ENCODE peak calls at places on chromosomes 2 and 18, in four cellular contexts. M, I, W and T are unnamed samples.

GRCh38 chr2:150663143-150663542 is 175.7 kb upstream of the RND3 start:
- DNase-seq in M (no peak), W (no peak), I (no peak), T (no peak)

GRCh38 chr2:119429225-119430000 is 2.2 kb upstream of the TMEM37 start:
- DNase-seq in I (peak), M (no peak), W (no peak), T (no peak)

GRCh38 chr2:119929537-119929936 is 83.3 kb upstream of the EPB41L5 start:
- DNase-seq in M (no peak), I (no peak), W (no peak), T (no peak)

GRCh38 chr2:2662847-2663356 is 331.8 kb upstream of the MYT1L start:
- DNase-seq in W (no peak), M (no peak), I (no peak), T (no peak)

GRCh38 chr2:201151127-201152074 is 31.5 kb upstream of the CASP10 start:
- DNase-seq in W (peak), I (no peak), M (no peak), T (no peak)

GRCh38 chr2:137405496-137405895 is 558.8 kb upstream of the HNMT start:
- DNase-seq in M (no peak), I (no peak), W (no peak), T (no peak)

GRCh38 chr2:105765415-105766299 is 20.9 kb downstream of the NCK2 start:
- DNase-seq in W (no peak), M (no peak), I (no peak), T (no peak)

GRCh38 chr2:178241852-178242551 is 47.7 kb downstream of the OSBPL6 start:
- DNase-seq in I (no peak), M (no peak), W (no peak), T (peak)

GRCh38 chr2:189267491-189267890 is 87.9 kb upstream of the COL5A2 start:
- DNase-seq in W (no peak), M (no peak), I (no peak), T (no peak)

GRCh38 chr18:48541747-48542108 is 2.9 kb downstream of the CTIF start:
- DNase-seq in M (no peak), I (no peak), W (no peak), T (no peak)

GRCh38 chr2:236366406-236366805 is 102.2 kb upstream of the ASB18 start:
- DNase-seq in I (peak), W (no peak), M (no peak), T (no peak)

GRCh38 chr2:55907686-55908085 is 15.9 kb downstream of the EFEMP1 start:
- DNase-seq in I (no peak), M (no peak), W (no peak), T (no peak)

GRCh38 chr18:48821251-48821590 is 129.5 kb downstream of the SMAD7 start:
- DNase-seq in M (no peak), I (no peak), W (no peak), T (no peak)

GRCh38 chr2:157751462-157752058 is 122.9 kb upstream of the ACVR1C start:
- DNase-seq in M (peak), W (peak), I (peak), T (peak)

GRCh38 chr2:75960134-75961009 is 249.7 kb upstream of the GCFC2 start:
- DNase-seq in M (no peak), W (no peak), I (no peak), T (peak)

GRCh38 chr18:61435064-61435652 is 101.9 kb downstream of the CDH20 start:
- DNase-seq in I (no peak), W (peak), M (no peak), T (peak)

GRCh38 chr18:581106-581505 is 926 bp downstream of the CETN1 start:
- DNase-seq in I (no peak), W (no peak), M (no peak), T (no peak)

GRCh38 chr2:45808294-45808693 is 156.8 kb downstream of the PRKCE start:
- DNase-seq in W (no peak), I (no peak), M (no peak), T (no peak)

GRCh38 chr2:127576433-127577207 is 41.1 kb downstream of the MYO7B start:
- DNase-seq in I (no peak), W (no peak), M (no peak), T (no peak)

GRCh38 chr2:39304200-39304599 is 60.4 kb upstream of the CDKL4 start:
- DNase-seq in W (no peak), I (no peak), M (no peak), T (no peak)

GRCh38 chr2:240293865-240294461 is 141.5 kb upstream of the GPC1 start:
- DNase-seq in W (no peak), I (no peak), M (no peak), T (no peak)

GRCh38 chr2:158214431-158214830 is 112.8 kb downstream of the UPP2 start:
- DNase-seq in W (peak), M (no peak), I (no peak), T (peak)

GRCh38 chr2:37326285-37326684 is 1.7 kb upstream of the PRKD3 start:
- DNase-seq in W (no peak), M (no peak), I (no peak), T (no peak)

GRCh38 chr18:24076950-24077349 is 61.9 kb upstream of the CABYR start:
- DNase-seq in I (no peak), W (no peak), M (no peak), T (no peak)

GRCh38 chr18:35949903-35950627 is 22.4 kb upstream of the RMP24 start:
- DNase-seq in W (peak), I (no peak), M (peak), T (peak)

GRCh38 chr2:241235859-241236593 is 47.5 kb downstream of the ANO7 start:
- DNase-seq in W (no peak), M (no peak), I (no peak), T (no peak)

GRCh38 chr2:195027947-195028346 is 629.1 kb upstream of the SLC39A10 start:
- DNase-seq in W (no peak), M (no peak), I (no peak), T (no peak)

GRCh38 chr2:166335284-166335683 is 40.5 kb downstream of the SCN9A start:
- DNase-seq in W (peak), M (no peak), I (no peak), T (no peak)

GRCh38 chr2:71482055-71482454 is 28.7 kb downstream of the DYSF start:
- DNase-seq in M (peak), I (no peak), W (no peak), T (no peak)

GRCh38 chr2:195395351-195395750 is 261.7 kb upstream of the SLC39A10 start:
- DNase-seq in W (no peak), I (no peak), M (no peak), T (no peak)

DNA sequence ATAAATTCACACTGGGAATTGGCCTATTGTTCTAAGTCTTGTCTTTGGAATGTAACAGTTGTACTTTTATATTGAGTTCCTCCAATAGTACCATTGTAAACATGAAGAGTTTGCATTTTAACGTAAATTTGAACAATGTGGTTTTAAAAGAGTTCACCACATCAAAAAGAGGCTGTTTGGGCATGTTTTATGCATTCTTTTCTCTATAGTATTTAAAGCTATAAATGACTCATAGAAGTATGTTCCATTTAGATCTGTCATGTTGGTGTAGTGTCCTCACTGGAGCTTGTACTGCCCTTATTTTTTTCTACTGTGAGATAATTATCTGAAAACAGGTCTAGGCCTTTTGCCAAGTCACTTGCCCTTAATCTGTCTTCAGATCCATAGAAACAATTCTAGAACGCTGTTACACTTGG is 141.9 kb downstream of the RHBDD1 start:
- DNase-seq in I (no peak), W (no peak), M (no peak), T (peak)
- TF ChIP-seq CREM in I (no peak), W (no peak), M (no peak), T (no peak)

GRCh38 chr2:121613774-121614173 is 35.5 kb downstream of the CLASP1 start:
- DNase-seq in W (no peak), M (no peak), I (no peak), T (no peak)

GRCh38 chr2:121611730-121612705 is 37.2 kb downstream of the CLASP1 start:
- DNase-seq in I (no peak), W (no peak), M (no peak), T (no peak)

GRCh38 chr2:121613152-121613551 is 36.1 kb downstream of the CLASP1 start:
- DNase-seq in M (no peak), W (no peak), I (no peak), T (no peak)

DNA sequence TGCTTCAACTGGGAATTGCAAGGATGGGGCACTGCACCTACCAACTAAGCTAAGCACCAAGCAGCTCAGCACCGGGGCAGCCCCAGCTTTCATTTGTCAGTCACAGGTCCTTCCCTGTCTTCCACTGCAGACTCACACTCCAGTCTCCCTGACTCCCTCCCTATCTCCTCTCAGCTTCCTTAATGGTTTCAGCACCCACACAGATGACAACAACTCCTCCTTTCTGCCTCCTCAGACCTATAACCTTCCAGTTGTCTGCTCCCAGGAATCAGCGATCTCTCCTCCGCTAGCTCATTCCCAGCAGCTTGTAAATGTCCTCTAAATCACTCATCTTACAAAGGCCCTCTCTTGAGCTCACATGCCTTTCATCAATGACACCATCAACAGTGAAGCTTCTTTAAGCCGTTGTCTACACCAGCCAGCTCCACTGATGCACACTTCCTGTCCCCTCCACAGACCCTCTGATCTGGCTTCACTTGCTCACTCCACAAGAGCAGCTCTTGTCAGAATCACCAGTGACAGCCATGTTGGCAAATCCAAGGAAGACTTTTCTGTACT is 32.1 kb downstream of the CLASP1 start:
- DNase-seq in I (no peak), W (no peak), M (no peak), T (no peak)
- TF ChIP-seq CREM in I (no peak), W (no peak), M (no peak), T (no peak)

GRCh38 chr18:72868666-72869661 is 1.2 kb upstream of the NETO1 start:
- DNase-seq in I (no peak), W (no peak), M (peak), T (no peak)

GRCh38 chr18:72866901-72867701 is 686 bp downstream of the NETO1 start:
- DNase-seq in M (peak), W (no peak), I (no peak), T (no peak)

GRCh38 chr18:72866572-72866900 is 1.3 kb downstream of the NETO1 start:
- DNase-seq in W (no peak), I (no peak), M (no peak), T (no peak)

GRCh38 chr18:72869786-72870185 is 2.0 kb upstream of the NETO1 start:
- DNase-seq in I (no peak), M (peak), W (no peak), T (no peak)

DNA sequence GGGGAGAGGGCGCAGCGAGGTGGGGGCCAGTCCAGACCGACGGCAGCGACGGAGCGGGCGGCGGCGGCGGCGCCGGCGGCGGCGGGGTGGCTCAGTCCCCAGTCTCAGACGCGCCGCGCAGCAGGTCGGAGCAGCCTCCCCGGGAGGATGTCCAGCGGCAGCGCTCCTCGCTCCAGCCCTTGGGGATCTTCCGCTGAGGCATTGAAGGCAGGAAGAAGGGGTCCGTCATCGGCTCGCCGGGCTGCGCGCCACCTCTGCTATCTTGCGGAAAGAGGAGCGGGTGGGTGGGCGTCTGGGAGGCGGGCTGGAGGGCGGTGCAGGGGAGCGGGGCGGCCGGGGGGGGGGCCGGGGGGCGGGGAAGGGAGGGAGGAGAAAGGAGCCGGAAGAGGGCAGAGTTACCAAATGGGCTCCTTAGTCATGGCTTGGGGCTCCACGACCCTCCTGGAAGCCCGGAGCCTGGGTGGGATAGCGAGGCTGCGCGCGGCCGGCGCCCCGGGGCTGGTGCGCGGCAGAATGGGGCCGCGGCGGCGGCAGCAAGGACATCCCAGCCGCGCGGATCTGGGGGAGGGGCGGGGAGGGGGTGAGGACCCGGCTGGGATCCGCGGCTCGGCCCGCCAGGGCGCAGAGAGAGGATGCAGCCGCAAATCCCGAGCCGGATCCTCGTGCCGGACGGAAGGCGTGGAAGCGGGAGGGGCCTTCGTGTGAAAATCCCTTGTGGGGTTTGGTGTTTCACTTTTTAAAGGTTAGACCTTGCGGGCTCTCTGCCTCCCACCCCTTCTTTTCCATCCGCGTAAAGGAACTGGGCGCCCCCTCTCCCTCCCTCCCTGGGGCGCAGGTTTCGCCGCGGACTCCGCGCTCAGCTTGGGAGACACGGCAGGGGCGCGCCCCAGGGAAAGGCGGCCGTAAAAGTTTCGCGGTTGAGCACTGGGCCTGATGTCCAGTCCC is at the start of gene NETO1:
- DNase-seq in I (no peak), W (no peak), M (peak), T (no peak)
- TF ChIP-seq CREM in I (no peak), W (no peak), M (no peak), T (no peak)

GRCh38 chr18:31683968-31684278 is 458 bp downstream of the B4GALT6 start:
- DNase-seq in W (no peak), I (no peak), M (no peak), T (no peak)

GRCh38 chr18:31683106-31683505 is 1.3 kb downstream of the B4GALT6 start:
- DNase-seq in M (no peak), I (no peak), W (no peak), T (no peak)

GRCh38 chr18:31685097-31686082 is 1.0 kb upstream of the B4GALT6 start:
- DNase-seq in I (peak), M (peak), W (peak), T (peak)

GRCh38 chr18:31686572-31686971 is 2.2 kb upstream of the B4GALT6 start:
- DNase-seq in W (no peak), M (no peak), I (no peak), T (no peak)

DNA sequence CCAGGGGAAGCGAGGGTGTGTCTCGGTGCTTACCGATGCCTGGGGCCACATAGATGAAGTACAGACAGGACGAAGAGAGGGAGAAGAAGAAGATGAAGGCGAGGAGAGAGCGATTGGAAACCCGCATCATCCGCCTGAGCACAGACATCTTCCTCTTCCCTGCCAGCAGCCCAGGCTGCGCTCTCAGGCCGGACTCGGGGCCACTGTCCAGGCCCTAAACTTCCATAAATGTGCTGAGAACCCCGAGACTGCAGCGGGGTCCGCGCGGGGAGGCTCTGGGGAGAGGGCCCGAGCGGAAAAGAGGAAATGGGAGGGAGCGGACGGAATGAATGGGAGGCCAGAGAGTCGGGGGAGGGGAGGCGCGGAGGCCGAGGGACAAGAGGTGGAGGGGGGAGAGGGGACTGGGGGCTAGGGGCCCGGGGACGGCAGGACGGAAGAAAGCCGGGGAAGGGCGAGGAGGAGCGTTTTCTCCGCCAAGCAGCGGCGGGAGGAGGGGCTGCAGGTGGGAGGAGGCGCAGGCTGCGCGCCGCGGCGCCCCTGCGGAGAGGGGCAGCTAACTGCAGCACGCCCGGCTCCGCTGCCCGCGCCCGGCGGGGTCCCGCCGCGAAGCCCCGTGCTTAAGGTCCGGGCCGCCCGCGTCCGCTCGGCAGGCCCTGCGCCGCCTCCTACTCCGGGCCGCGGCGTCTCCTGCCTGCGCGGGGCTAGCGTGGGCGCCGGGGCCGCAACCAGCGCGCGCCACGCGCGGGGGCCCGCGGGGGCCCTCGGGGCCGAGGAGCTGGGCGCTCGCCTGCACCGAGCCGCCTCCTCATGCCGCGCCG is at the start of gene B4GALT6:
- DNase-seq in I (no peak), W (no peak), M (peak), T (peak)
- TF ChIP-seq CREM in I (no peak), W (no peak), M (no peak), T (no peak)

GRCh38 chr2:182066439-182067061 is 80.9 kb downstream of the PPP1R1C start:
- DNase-seq in W (no peak), M (no peak), I (no peak), T (no peak)
- TF ChIP-seq CREM in W (no peak), M (no peak), I (no peak), T (no peak)

GRCh38 chr18:63979409-63979908 is 9.6 kb downstream of the SERPINB8 start:
- DNase-seq in W (peak), I (no peak), M (peak), T (peak)
- TF ChIP-seq CREM in W (no peak), I (no peak), M (no peak), T (no peak)

GRCh38 chr2:48529676-48530032 is 300 bp upstream of the STON1 start:
- DNase-seq in M (peak), I (no peak), W (no peak), T (no peak)
- TF ChIP-seq CREM in M (no peak), I (no peak), W (no peak), T (no peak)

GRCh38 chr2:147356157-147356556 is 488.7 kb upstream of the ACVR2A start:
- DNase-seq in I (no peak), M (no peak), W (no peak), T (no peak)
- TF ChIP-seq CREM in I (no peak), M (no peak), W (no peak), T (no peak)

DNA sequence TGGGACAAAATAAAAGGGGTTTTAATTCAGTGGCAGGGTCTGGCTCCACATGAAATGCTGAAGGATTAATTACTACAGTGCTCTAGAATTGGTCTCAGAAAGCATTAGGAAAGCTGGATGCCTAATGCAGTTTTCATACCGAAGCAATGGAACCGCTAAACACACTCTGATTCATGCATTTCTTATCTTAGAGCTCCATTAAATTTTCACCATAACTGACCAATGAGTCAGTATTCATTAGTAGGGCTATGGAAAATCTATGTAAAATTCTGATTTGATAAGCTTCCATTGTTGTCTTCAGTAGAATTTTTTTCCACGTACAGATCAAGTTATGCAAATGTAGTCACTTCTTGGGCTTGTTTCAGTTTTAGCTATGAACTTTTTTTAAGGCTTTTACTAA is 359.9 kb downstream of the ARHGAP15 start:
- DNase-seq in M (no peak), W (no peak), I (no peak), T (no peak)
- TF ChIP-seq CREM in M (no peak), W (no peak), I (no peak), T (no peak)

GRCh38 chr2:43077876-43078275 is 148.5 kb downstream of the ZFP36L2 start:
- DNase-seq in M (no peak), W (no peak), I (no peak), T (no peak)
- TF ChIP-seq CREM in M (no peak), W (no peak), I (no peak), T (no peak)